ENCODE peak calls at places on chromosomes 16 and 17, in seven cellular contexts. One of them, this sample, is unnamed.
A peak's percentile ranks its signal among the peaks of the same experiment; 100 is the strongest.

GRCh38 chr16:88303890-88304819 is 78.6 kb upstream of the ZNF469 start:
- DNase-seq in psoas muscle: peak; percentile 51
- DNase-seq in SK-N-SH: no peak
- DNase-seq in HS-5: peak; percentile 71
- DNase-seq in mucosa of gallbladder: peak; percentile 58
- DNase-seq in right lobe of liver: peak; percentile 45
- DNase-seq in NCI-H1436: no peak
- DNase-seq in this sample: no peak

GRCh38 chr16:26051078-26051477 is 359.3 kb downstream of the HS3ST4 start:
- DNase-seq in psoas muscle: no peak
- DNase-seq in mucosa of gallbladder: no peak
- DNase-seq in HS-5: no peak
- DNase-seq in NCI-H1436: no peak
- DNase-seq in SK-N-SH: no peak
- DNase-seq in right lobe of liver: no peak
- DNase-seq in this sample: no peak

GRCh38 chr16:23518435-23518891 is 8.2 kb upstream of the GGA2 start:
- DNase-seq in SK-N-SH: no peak
- DNase-seq in right lobe of liver: no peak
- DNase-seq in HS-5: no peak
- DNase-seq in mucosa of gallbladder: no peak
- DNase-seq in NCI-H1436: no peak
- DNase-seq in psoas muscle: no peak
- DNase-seq in this sample: no peak

GRCh38 chr17:74807925-74808324 is 31.8 kb upstream of the NAT9 start:
- DNase-seq in NCI-H1436: no peak
- DNase-seq in SK-N-SH: peak; percentile 93
- DNase-seq in right lobe of liver: no peak
- DNase-seq in mucosa of gallbladder: no peak
- DNase-seq in HS-5: no peak
- DNase-seq in psoas muscle: no peak
- DNase-seq in this sample: no peak

GRCh38 chr17:55769625-55770000 is 18.8 kb downstream of the PCTP start:
- DNase-seq in SK-N-SH: no peak
- DNase-seq in HS-5: peak; percentile 44
- DNase-seq in right lobe of liver: no peak
- DNase-seq in psoas muscle: peak; percentile 66
- DNase-seq in NCI-H1436: no peak
- DNase-seq in mucosa of gallbladder: no peak
- DNase-seq in this sample: no peak

GRCh38 chr17:82897514-82898249 is 57.9 kb upstream of the ZNF750 start:
- DNase-seq in SK-N-SH: no peak
- DNase-seq in right lobe of liver: no peak
- DNase-seq in mucosa of gallbladder: no peak
- DNase-seq in psoas muscle: peak; percentile 12
- DNase-seq in HS-5: no peak
- DNase-seq in NCI-H1436: no peak
- DNase-seq in this sample: no peak

GRCh38 chr17:57733085-57733484 is 12.0 kb downstream of the CCDC182 start:
- DNase-seq in HS-5: no peak
- DNase-seq in NCI-H1436: no peak
- DNase-seq in right lobe of liver: no peak
- DNase-seq in mucosa of gallbladder: no peak
- DNase-seq in SK-N-SH: no peak
- DNase-seq in psoas muscle: no peak
- DNase-seq in this sample: no peak

GRCh38 chr17:49200423-49201083 is 9.8 kb downstream of the GNGT2 start:
- DNase-seq in SK-N-SH: no peak
- DNase-seq in psoas muscle: no peak
- DNase-seq in HS-5: no peak
- DNase-seq in mucosa of gallbladder: no peak
- DNase-seq in right lobe of liver: no peak
- DNase-seq in NCI-H1436: no peak
- DNase-seq in this sample: no peak

GRCh38 chr16:30186782-30187555 is 3.6 kb downstream of the CORO1A start:
- DNase-seq in mucosa of gallbladder: peak; percentile 72
- DNase-seq in SK-N-SH: peak; percentile 45
- DNase-seq in psoas muscle: peak; percentile 89
- DNase-seq in NCI-H1436: no peak
- DNase-seq in HS-5: no peak
- DNase-seq in right lobe of liver: peak; percentile 81
- DNase-seq in this sample: peak; percentile 70

GRCh38 chr16:69444873-69445517 is 20.6 kb downstream of the CYB5B start:
- DNase-seq in psoas muscle: no peak
- DNase-seq in right lobe of liver: no peak
- DNase-seq in HS-5: no peak
- DNase-seq in mucosa of gallbladder: no peak
- DNase-seq in SK-N-SH: no peak
- DNase-seq in NCI-H1436: no peak
- DNase-seq in this sample: no peak

GRCh38 chr17:69525920-69526841 is 111.7 kb downstream of the MAP2K6 start:
- DNase-seq in mucosa of gallbladder: peak; percentile 44
- DNase-seq in NCI-H1436: peak; percentile 27
- DNase-seq in HS-5: peak; percentile 47
- DNase-seq in SK-N-SH: peak; percentile 60
- DNase-seq in psoas muscle: peak; percentile 75
- DNase-seq in right lobe of liver: no peak
- DNase-seq in this sample: peak; percentile 64

GRCh38 chr17:43576563-43577229 is 30.6 kb upstream of the ETV4 start:
- DNase-seq in mucosa of gallbladder: peak; percentile 74
- DNase-seq in psoas muscle: peak; percentile 79
- DNase-seq in SK-N-SH: peak; percentile 83
- DNase-seq in HS-5: no peak
- DNase-seq in right lobe of liver: peak; percentile 72
- DNase-seq in NCI-H1436: peak; percentile 69
- DNase-seq in this sample: peak; percentile 72

GRCh38 chr17:64658931-64659330 is 3.2 kb downstream of the SMURF2 start:
- DNase-seq in right lobe of liver: no peak
- DNase-seq in mucosa of gallbladder: no peak
- DNase-seq in HS-5: no peak
- DNase-seq in psoas muscle: no peak
- DNase-seq in NCI-H1436: no peak
- DNase-seq in SK-N-SH: no peak
- DNase-seq in this sample: no peak

GRCh38 chr16:15553313-15554088 is 89.5 kb downstream of the MARF1 start:
- DNase-seq in right lobe of liver: no peak
- DNase-seq in NCI-H1436: no peak
- DNase-seq in mucosa of gallbladder: no peak
- DNase-seq in psoas muscle: no peak
- DNase-seq in HS-5: no peak
- DNase-seq in SK-N-SH: no peak
- DNase-seq in this sample: no peak

GRCh38 chr17:27327397-27327796 is 33.5 kb downstream of the WSB1 start:
- DNase-seq in SK-N-SH: no peak
- DNase-seq in psoas muscle: no peak
- DNase-seq in mucosa of gallbladder: peak; percentile 9
- DNase-seq in HS-5: no peak
- DNase-seq in right lobe of liver: no peak
- DNase-seq in NCI-H1436: no peak
- DNase-seq in this sample: no peak

GRCh38 chr16:14470788-14471187 is 159.3 kb downstream of the PARN start:
- DNase-seq in mucosa of gallbladder: no peak
- DNase-seq in HS-5: no peak
- DNase-seq in SK-N-SH: no peak
- DNase-seq in right lobe of liver: no peak
- DNase-seq in psoas muscle: no peak
- DNase-seq in NCI-H1436: no peak
- DNase-seq in this sample: no peak

GRCh38 chr17:8846768-8847211 is 20.7 kb downstream of the PIK3R6 start:
- DNase-seq in right lobe of liver: no peak
- DNase-seq in NCI-H1436: no peak
- DNase-seq in mucosa of gallbladder: no peak
- DNase-seq in SK-N-SH: peak; percentile 34
- DNase-seq in HS-5: peak; percentile 20
- DNase-seq in psoas muscle: no peak
- DNase-seq in this sample: no peak

GRCh38 chr16:11358531-11358930 is 13.3 kb downstream of the RMI2 start:
- DNase-seq in mucosa of gallbladder: no peak
- DNase-seq in SK-N-SH: no peak
- DNase-seq in right lobe of liver: no peak
- DNase-seq in psoas muscle: no peak
- DNase-seq in NCI-H1436: no peak
- DNase-seq in HS-5: no peak
- DNase-seq in this sample: no peak

GRCh38 chr17:77735341-77736206 is 222.9 kb upstream of the TNRC6C start:
- DNase-seq in HS-5: no peak
- DNase-seq in mucosa of gallbladder: no peak
- DNase-seq in right lobe of liver: no peak
- DNase-seq in NCI-H1436: peak; percentile 62
- DNase-seq in SK-N-SH: peak; percentile 82
- DNase-seq in psoas muscle: no peak
- DNase-seq in this sample: no peak

GRCh38 chr17:5097101-5097834 is 14.4 kb downstream of the ZNF232 start:
- DNase-seq in NCI-H1436: no peak
- DNase-seq in SK-N-SH: peak; percentile 72
- DNase-seq in right lobe of liver: peak; percentile 69
- DNase-seq in mucosa of gallbladder: peak; percentile 22
- DNase-seq in HS-5: no peak
- DNase-seq in psoas muscle: peak; percentile 75
- DNase-seq in this sample: peak; percentile 66